ENCODE peak calls at places on chromosomes 5 and 9, in nine cellular contexts. G is NCI-H774; Q is NB4; R is MV-4-11; M is stimulated activated CD4-positive, alpha-beta T cell treated with anti-CD3 and anti-CD28 coated beads, Interleukin-2, amount 100 ng/mL, for 48 hours; K is GM23338; N is fibroblast of villous mesenchyme; H is activated T-helper 9 cell treated with anti-CD3 and anti-CD28 coated beads, Interleukin-2, amount 50 U/mL, for 16 hours; U is NCI-H526. B is an unnamed sample.

GRCh38 chr9:21983509-21983908 is 10.7 kb downstream of the CDKN2A start:
- DNase-seq in G (peak; percentile 50), Q (no peak), R (peak; percentile 76), M (no peak), K (no peak), N (no peak), H (no peak), U (no peak), B (no peak)

GRCh38 chr5:111320953-111321352 is 96.8 kb downstream of the CAMK4 start:
- DNase-seq in G (no peak), Q (no peak), R (no peak), M (no peak), K (no peak), N (no peak), H (no peak), U (no peak), B (no peak)

GRCh38 chr5:115770466-115770865 is 46.0 kb downstream of the CDO1 start:
- DNase-seq in G (no peak), Q (peak; percentile 15), R (no peak), M (no peak), K (peak; percentile 87), N (peak; percentile 7), H (no peak), U (no peak), B (no peak)

GRCh38 chr9:127794001-127794791 is 8.4 kb downstream of the CDK9 start:
- DNase-seq in G (no peak), Q (no peak), R (no peak), M (no peak), K (no peak), N (no peak), H (no peak), U (no peak), B (no peak)

GRCh38 chr9:88574993-88575392 is 40.0 kb downstream of the NXNL2 start:
- DNase-seq in G (no peak), Q (peak; percentile 19), R (peak; percentile 32), M (no peak), K (no peak), N (peak; percentile 67), H (no peak), U (no peak), B (no peak)

GRCh38 chr5:166722939-166723338 is 1568.5 kb upstream of the WWC1 start:
- DNase-seq in G (no peak), Q (peak; percentile 49), R (peak; percentile 66), M (no peak), K (no peak), N (peak; percentile 68), H (no peak), U (no peak), B (no peak)

GRCh38 chr5:11869203-11869602 is 35.0 kb downstream of the CTNND2 start:
- DNase-seq in G (no peak), Q (no peak), R (no peak), M (no peak), K (no peak), N (no peak), H (no peak), U (no peak), B (no peak)

GRCh38 chr9:129458663-129459549 is 162.0 kb downstream of the C9orf50 start:
- DNase-seq in G (no peak), Q (peak; percentile 90), R (peak; percentile 24), M (no peak), K (peak; percentile 48), N (no peak), H (no peak), U (no peak), B (no peak)

GRCh38 chr5:57442080-57442839 is 40.4 kb downstream of the ACTBL2 start:
- DNase-seq in G (no peak), Q (no peak), R (no peak), M (peak; percentile 1), K (no peak), N (peak; percentile 94), H (no peak), U (no peak), B (no peak)

GRCh38 chr5:107805819-107806218 is 135.1 kb upstream of the EFNA5 start:
- DNase-seq in G (no peak), Q (no peak), R (no peak), M (no peak), K (no peak), N (no peak), H (no peak), U (peak; percentile 4), B (no peak)

GRCh38 chr5:6615416-6615815 is 17.4 kb downstream of the NSUN2 start:
- DNase-seq in G (no peak), Q (no peak), R (no peak), M (no peak), K (no peak), N (no peak), H (no peak), U (no peak), B (no peak)

GRCh38 chr5:152505442-152506042 is 100.5 kb upstream of the NMUR2 start:
- DNase-seq in G (peak; percentile 79), Q (peak; percentile 66), R (peak; percentile 33), M (peak; percentile 12), K (peak; percentile 83), N (peak; percentile 45), H (no peak), U (peak; percentile 19), B (no peak)

GRCh38 chr5:143757116-143757515 is 54.8 kb upstream of the HMHB1 start:
- DNase-seq in G (no peak), Q (no peak), R (peak; percentile 3), M (no peak), K (no peak), N (peak; percentile 11), H (no peak), U (no peak), B (no peak)

GRCh38 chr9:281753-282645 is 67.3 kb downstream of the DOCK8 start:
- DNase-seq in G (no peak), Q (peak; percentile 31), R (peak; percentile 50), M (no peak), K (no peak), N (no peak), H (no peak), U (no peak), B (no peak)

GRCh38 chr5:134247411-134247810 is 21.5 kb upstream of the PPP2CA start:
- DNase-seq in G (no peak), Q (peak; percentile 81), R (peak; percentile 63), M (no peak), K (no peak), N (peak; percentile 92), H (no peak), U (no peak), B (no peak)

GRCh38 chr9:104085538-104085937 is 8.6 kb upstream of the SMC2 start:
- DNase-seq in G (no peak), Q (no peak), R (no peak), M (no peak), K (no peak), N (no peak), H (no peak), U (no peak), B (no peak)

GRCh38 chr9:16690628-16691027 is 179.8 kb downstream of the BNC2 start:
- DNase-seq in G (no peak), Q (no peak), R (no peak), M (no peak), K (no peak), N (no peak), H (no peak), U (no peak), B (no peak)

GRCh38 chr9:95820076-95820475 is 55.4 kb upstream of the ERCC6L2 start:
- DNase-seq in G (no peak), Q (no peak), R (no peak), M (no peak), K (no peak), N (no peak), H (no peak), U (no peak), B (no peak)

GRCh38 chr9:88953401-88954029 is 37.8 kb upstream of the S1PR3 start:
- DNase-seq in G (no peak), Q (peak; percentile 22), R (peak; percentile 43), M (no peak), K (no peak), N (peak; percentile 33), H (no peak), U (no peak), B (no peak)

B was measured in KG1.